ENCODE peak calls at places on chromosome 18, in ten cellular contexts. One of them, this sample, is unnamed.

GRCh38 chr18:32461704-32462272 is 8.9 kb downstream of the GAREM1 start:
- DNase-seq in ureter: no peak
- DNase-seq in lung microvascular endothelial cell: no peak
- DNase-seq in EL: no peak
- DNase-seq in progenitor cell of endocrine pancreas: no peak
- DNase-seq in activated T-cell treated with anti-CD3 and anti-CD28 coated beads for 1 hour: no peak
- DNase-seq in COLO829: no peak
- DNase-seq in cardiac muscle cell: no peak
- DNase-seq in tibial artery: no peak
- DNase-seq in breast epithelium: no peak
- DNase-seq in this sample: no peak

GRCh38 chr18:4181882-4182568 is 273.1 kb downstream of the DLGAP1 start:
- DNase-seq in COLO829: peak; percentile 29
- DNase-seq in breast epithelium: no peak
- DNase-seq in activated T-cell treated with anti-CD3 and anti-CD28 coated beads for 1 hour: no peak
- DNase-seq in progenitor cell of endocrine pancreas: no peak
- DNase-seq in EL: no peak
- DNase-seq in tibial artery: no peak
- DNase-seq in ureter: no peak
- DNase-seq in lung microvascular endothelial cell: no peak
- DNase-seq in cardiac muscle cell: peak; percentile 38
- DNase-seq in this sample: no peak

GRCh38 chr18:11110509-11110908 is 38.9 kb downstream of the PIEZO2 start:
- DNase-seq in activated T-cell treated with anti-CD3 and anti-CD28 coated beads for 1 hour: no peak
- DNase-seq in lung microvascular endothelial cell: peak; percentile 14
- DNase-seq in COLO829: no peak
- DNase-seq in progenitor cell of endocrine pancreas: no peak
- DNase-seq in EL: no peak
- DNase-seq in breast epithelium: no peak
- DNase-seq in cardiac muscle cell: no peak
- DNase-seq in tibial artery: no peak
- DNase-seq in ureter: no peak
- DNase-seq in this sample: no peak

GRCh38 chr18:14939141-14939540 is 191.2 kb downstream of the ANKRD30B start:
- DNase-seq in ureter: no peak
- DNase-seq in EL: no peak
- DNase-seq in breast epithelium: no peak
- DNase-seq in lung microvascular endothelial cell: no peak
- DNase-seq in cardiac muscle cell: no peak
- DNase-seq in activated T-cell treated with anti-CD3 and anti-CD28 coated beads for 1 hour: no peak
- DNase-seq in COLO829: no peak
- DNase-seq in tibial artery: no peak
- DNase-seq in progenitor cell of endocrine pancreas: no peak
- DNase-seq in this sample: no peak

GRCh38 chr18:62001396-62001795 is 108.6 kb upstream of the RNF152 start:
- DNase-seq in COLO829: no peak
- DNase-seq in ureter: no peak
- DNase-seq in progenitor cell of endocrine pancreas: no peak
- DNase-seq in tibial artery: no peak
- DNase-seq in breast epithelium: no peak
- DNase-seq in lung microvascular endothelial cell: no peak
- DNase-seq in cardiac muscle cell: no peak
- DNase-seq in activated T-cell treated with anti-CD3 and anti-CD28 coated beads for 1 hour: no peak
- DNase-seq in EL: no peak
- DNase-seq in this sample: no peak

GRCh38 chr18:62523631-62524442 is 1.0 kb downstream of the ZCCHC2 start:
- DNase-seq in progenitor cell of endocrine pancreas: peak; percentile 42
- DNase-seq in EL: peak; percentile 52
- DNase-seq in tibial artery: peak; percentile 76
- DNase-seq in lung microvascular endothelial cell: peak; percentile 69
- DNase-seq in breast epithelium: peak; percentile 59
- DNase-seq in COLO829: no peak
- DNase-seq in ureter: peak; percentile 56
- DNase-seq in cardiac muscle cell: peak; percentile 77
- DNase-seq in activated T-cell treated with anti-CD3 and anti-CD28 coated beads for 1 hour: peak; percentile 35
- DNase-seq in this sample: peak; percentile 60

GRCh38 chr18:74905245-74905644 is 303.7 kb downstream of the PTGR3 start:
- DNase-seq in lung microvascular endothelial cell: no peak
- DNase-seq in ureter: no peak
- DNase-seq in progenitor cell of endocrine pancreas: no peak
- DNase-seq in breast epithelium: no peak
- DNase-seq in activated T-cell treated with anti-CD3 and anti-CD28 coated beads for 1 hour: no peak
- DNase-seq in tibial artery: no peak
- DNase-seq in COLO829: no peak
- DNase-seq in EL: no peak
- DNase-seq in cardiac muscle cell: no peak
- DNase-seq in this sample: no peak

GRCh38 chr18:12403601-12404506 is 3.9 kb upstream of the PRELID3A start:
- DNase-seq in tibial artery: no peak
- DNase-seq in ureter: no peak
- DNase-seq in COLO829: peak; percentile 56
- DNase-seq in EL: peak; percentile 95
- DNase-seq in progenitor cell of endocrine pancreas: no peak
- DNase-seq in cardiac muscle cell: no peak
- DNase-seq in activated T-cell treated with anti-CD3 and anti-CD28 coated beads for 1 hour: no peak
- DNase-seq in breast epithelium: no peak
- DNase-seq in lung microvascular endothelial cell: peak; percentile 81
- DNase-seq in this sample: no peak

GRCh38 chr18:35458677-35459441 is 38.9 kb downstream of the INO80C start:
- DNase-seq in breast epithelium: no peak
- DNase-seq in ureter: peak; percentile 76
- DNase-seq in lung microvascular endothelial cell: peak; percentile 98
- DNase-seq in cardiac muscle cell: peak; percentile 10
- DNase-seq in activated T-cell treated with anti-CD3 and anti-CD28 coated beads for 1 hour: no peak
- DNase-seq in tibial artery: no peak
- DNase-seq in progenitor cell of endocrine pancreas: no peak
- DNase-seq in COLO829: no peak
- DNase-seq in EL: peak; percentile 92
- DNase-seq in this sample: no peak

GRCh38 chr18:74252032-74252380 is 39.8 kb downstream of the CYB5A start:
- DNase-seq in progenitor cell of endocrine pancreas: no peak
- DNase-seq in cardiac muscle cell: no peak
- DNase-seq in ureter: no peak
- DNase-seq in breast epithelium: no peak
- DNase-seq in lung microvascular endothelial cell: no peak
- DNase-seq in COLO829: no peak
- DNase-seq in tibial artery: no peak
- DNase-seq in EL: peak; percentile 44
- DNase-seq in activated T-cell treated with anti-CD3 and anti-CD28 coated beads for 1 hour: no peak
- DNase-seq in this sample: peak; percentile 52

GRCh38 chr18:45320724-45321123 is 294.6 kb upstream of the SLC14A2 start:
- DNase-seq in lung microvascular endothelial cell: no peak
- DNase-seq in breast epithelium: no peak
- DNase-seq in activated T-cell treated with anti-CD3 and anti-CD28 coated beads for 1 hour: no peak
- DNase-seq in progenitor cell of endocrine pancreas: no peak
- DNase-seq in COLO829: no peak
- DNase-seq in tibial artery: no peak
- DNase-seq in ureter: no peak
- DNase-seq in EL: no peak
- DNase-seq in cardiac muscle cell: no peak
- DNase-seq in this sample: no peak

GRCh38 chr18:14976736-14977430 is 228.9 kb downstream of the ANKRD30B start:
- DNase-seq in lung microvascular endothelial cell: peak; percentile 47
- DNase-seq in activated T-cell treated with anti-CD3 and anti-CD28 coated beads for 1 hour: no peak
- DNase-seq in breast epithelium: no peak
- DNase-seq in COLO829: no peak
- DNase-seq in progenitor cell of endocrine pancreas: no peak
- DNase-seq in tibial artery: no peak
- DNase-seq in EL: no peak
- DNase-seq in ureter: no peak
- DNase-seq in cardiac muscle cell: no peak
- DNase-seq in this sample: no peak

GRCh38 chr18:79046522-79046921 is 22.7 kb upstream of the ATP9B start:
- DNase-seq in ureter: no peak
- DNase-seq in progenitor cell of endocrine pancreas: no peak
- DNase-seq in breast epithelium: no peak
- DNase-seq in COLO829: no peak
- DNase-seq in activated T-cell treated with anti-CD3 and anti-CD28 coated beads for 1 hour: no peak
- DNase-seq in lung microvascular endothelial cell: no peak
- DNase-seq in cardiac muscle cell: no peak
- DNase-seq in tibial artery: no peak
- DNase-seq in EL: no peak
- DNase-seq in this sample: no peak

GRCh38 chr18:24014062-24014985 is at the start of gene TTC39C:
- DNase-seq in lung microvascular endothelial cell: peak; percentile 31
- DNase-seq in breast epithelium: peak; percentile 75
- DNase-seq in COLO829: peak; percentile 28
- DNase-seq in tibial artery: peak; percentile 80
- DNase-seq in cardiac muscle cell: peak; percentile 69
- DNase-seq in activated T-cell treated with anti-CD3 and anti-CD28 coated beads for 1 hour: peak; percentile 71
- DNase-seq in ureter: peak; percentile 81
- DNase-seq in EL: peak; percentile 80
- DNase-seq in progenitor cell of endocrine pancreas: peak; percentile 51
- DNase-seq in this sample: peak; percentile 89

GRCh38 chr18:33010149-33010548 is 237.3 kb upstream of the KLHL14 start:
- DNase-seq in COLO829: peak; percentile 13
- DNase-seq in cardiac muscle cell: no peak
- DNase-seq in progenitor cell of endocrine pancreas: no peak
- DNase-seq in lung microvascular endothelial cell: peak; percentile 67
- DNase-seq in tibial artery: no peak
- DNase-seq in breast epithelium: no peak
- DNase-seq in EL: no peak
- DNase-seq in ureter: no peak
- DNase-seq in activated T-cell treated with anti-CD3 and anti-CD28 coated beads for 1 hour: no peak
- DNase-seq in this sample: no peak

GRCh38 chr18:67651438-67651837 is 134.9 kb upstream of the DSEL start:
- DNase-seq in cardiac muscle cell: no peak
- DNase-seq in EL: no peak
- DNase-seq in ureter: no peak
- DNase-seq in lung microvascular endothelial cell: no peak
- DNase-seq in activated T-cell treated with anti-CD3 and anti-CD28 coated beads for 1 hour: no peak
- DNase-seq in progenitor cell of endocrine pancreas: no peak
- DNase-seq in COLO829: no peak
- DNase-seq in tibial artery: no peak
- DNase-seq in breast epithelium: no peak
- DNase-seq in this sample: no peak

GRCh38 chr18:39842042-39842791 is 2112.8 kb upstream of the PIK3C3 start:
- DNase-seq in breast epithelium: no peak
- DNase-seq in lung microvascular endothelial cell: peak; percentile 1
- DNase-seq in progenitor cell of endocrine pancreas: no peak
- DNase-seq in EL: no peak
- DNase-seq in cardiac muscle cell: no peak
- DNase-seq in COLO829: no peak
- DNase-seq in activated T-cell treated with anti-CD3 and anti-CD28 coated beads for 1 hour: no peak
- DNase-seq in tibial artery: no peak
- DNase-seq in ureter: no peak
- DNase-seq in this sample: no peak

GRCh38 chr18:45860971-45861370 is 35.5 kb downstream of the SIGLEC15 start:
- DNase-seq in lung microvascular endothelial cell: no peak
- DNase-seq in tibial artery: no peak
- DNase-seq in ureter: no peak
- DNase-seq in cardiac muscle cell: no peak
- DNase-seq in activated T-cell treated with anti-CD3 and anti-CD28 coated beads for 1 hour: no peak
- DNase-seq in breast epithelium: no peak
- DNase-seq in EL: no peak
- DNase-seq in progenitor cell of endocrine pancreas: no peak
- DNase-seq in COLO829: no peak
- DNase-seq in this sample: no peak

GRCh38 chr18:8889479-8889878 is 184.1 kb downstream of the MTCL1 start:
- DNase-seq in tibial artery: no peak
- DNase-seq in COLO829: no peak
- DNase-seq in progenitor cell of endocrine pancreas: no peak
- DNase-seq in EL: no peak
- DNase-seq in activated T-cell treated with anti-CD3 and anti-CD28 coated beads for 1 hour: no peak
- DNase-seq in breast epithelium: no peak
- DNase-seq in ureter: no peak
- DNase-seq in cardiac muscle cell: no peak
- DNase-seq in lung microvascular endothelial cell: no peak
- DNase-seq in this sample: no peak

GRCh38 chr18:63409301-63409700 is 13.0 kb downstream of the VPS4B start:
- DNase-seq in breast epithelium: no peak
- DNase-seq in activated T-cell treated with anti-CD3 and anti-CD28 coated beads for 1 hour: no peak
- DNase-seq in lung microvascular endothelial cell: peak; percentile 73
- DNase-seq in tibial artery: no peak
- DNase-seq in EL: peak; percentile 18
- DNase-seq in ureter: no peak
- DNase-seq in progenitor cell of endocrine pancreas: no peak
- DNase-seq in COLO829: no peak
- DNase-seq in cardiac muscle cell: no peak
- DNase-seq in this sample: no peak

GRCh38 chr18:23585007-23585871 is 1.1 kb downstream of the NPC1 start:
- DNase-seq in breast epithelium: no peak
- DNase-seq in EL: peak; percentile 48
- DNase-seq in cardiac muscle cell: peak; percentile 38
- DNase-seq in progenitor cell of endocrine pancreas: no peak
- DNase-seq in tibial artery: no peak
- DNase-seq in lung microvascular endothelial cell: peak; percentile 66
- DNase-seq in ureter: no peak
- DNase-seq in COLO829: no peak
- DNase-seq in activated T-cell treated with anti-CD3 and anti-CD28 coated beads for 1 hour: no peak
- DNase-seq in this sample: peak; percentile 45

GRCh38 chr18:46718501-46719341 is 38.1 kb downstream of the ST8SIA5 start:
- DNase-seq in progenitor cell of endocrine pancreas: no peak
- DNase-seq in cardiac muscle cell: no peak
- DNase-seq in lung microvascular endothelial cell: peak; percentile 90
- DNase-seq in activated T-cell treated with anti-CD3 and anti-CD28 coated beads for 1 hour: no peak
- DNase-seq in breast epithelium: no peak
- DNase-seq in tibial artery: no peak
- DNase-seq in COLO829: no peak
- DNase-seq in ureter: no peak
- DNase-seq in EL: peak; percentile 67
- DNase-seq in this sample: no peak

GRCh38 chr18:8424917-8425725 is 184.1 kb upstream of the RAB12 start:
- DNase-seq in cardiac muscle cell: no peak
- DNase-seq in lung microvascular endothelial cell: peak; percentile 11
- DNase-seq in COLO829: peak; percentile 63
- DNase-seq in progenitor cell of endocrine pancreas: no peak
- DNase-seq in EL: peak; percentile 97
- DNase-seq in tibial artery: no peak
- DNase-seq in breast epithelium: no peak
- DNase-seq in ureter: no peak
- DNase-seq in activated T-cell treated with anti-CD3 and anti-CD28 coated beads for 1 hour: no peak
- DNase-seq in this sample: no peak

GRCh38 chr18:24103622-24104021 is 35.2 kb upstream of the CABYR start:
- DNase-seq in COLO829: no peak
- DNase-seq in breast epithelium: no peak
- DNase-seq in cardiac muscle cell: no peak
- DNase-seq in activated T-cell treated with anti-CD3 and anti-CD28 coated beads for 1 hour: no peak
- DNase-seq in progenitor cell of endocrine pancreas: no peak
- DNase-seq in lung microvascular endothelial cell: no peak
- DNase-seq in ureter: no peak
- DNase-seq in tibial artery: no peak
- DNase-seq in EL: no peak
- DNase-seq in this sample: no peak

GRCh38 chr18:46461993-46462392 is 195.0 kb downstream of the LOXHD1 start:
- DNase-seq in COLO829: no peak
- DNase-seq in ureter: no peak
- DNase-seq in progenitor cell of endocrine pancreas: no peak
- DNase-seq in activated T-cell treated with anti-CD3 and anti-CD28 coated beads for 1 hour: no peak
- DNase-seq in cardiac muscle cell: no peak
- DNase-seq in EL: no peak
- DNase-seq in breast epithelium: no peak
- DNase-seq in lung microvascular endothelial cell: no peak
- DNase-seq in tibial artery: no peak
- DNase-seq in this sample: no peak

GRCh38 chr18:56245856-56246575 is 392.4 kb downstream of the TXNL1 start:
- DNase-seq in cardiac muscle cell: no peak
- DNase-seq in EL: peak; percentile 61
- DNase-seq in activated T-cell treated with anti-CD3 and anti-CD28 coated beads for 1 hour: no peak
- DNase-seq in breast epithelium: no peak
- DNase-seq in COLO829: no peak
- DNase-seq in tibial artery: no peak
- DNase-seq in lung microvascular endothelial cell: no peak
- DNase-seq in ureter: no peak
- DNase-seq in progenitor cell of endocrine pancreas: no peak
- DNase-seq in this sample: no peak

GRCh38 chr18:39485696-39486095 is 1920.1 kb upstream of the CELF4 start:
- DNase-seq in COLO829: no peak
- DNase-seq in EL: peak; percentile 51
- DNase-seq in ureter: no peak
- DNase-seq in activated T-cell treated with anti-CD3 and anti-CD28 coated beads for 1 hour: no peak
- DNase-seq in lung microvascular endothelial cell: no peak
- DNase-seq in breast epithelium: no peak
- DNase-seq in cardiac muscle cell: no peak
- DNase-seq in progenitor cell of endocrine pancreas: no peak
- DNase-seq in tibial artery: no peak
- DNase-seq in this sample: no peak

GRCh38 chr18:36295214-36295613 is 2.3 kb upstream of the FHOD3 start:
- DNase-seq in breast epithelium: no peak
- DNase-seq in progenitor cell of endocrine pancreas: no peak
- DNase-seq in COLO829: no peak
- DNase-seq in EL: no peak
- DNase-seq in tibial artery: no peak
- DNase-seq in activated T-cell treated with anti-CD3 and anti-CD28 coated beads for 1 hour: no peak
- DNase-seq in cardiac muscle cell: no peak
- DNase-seq in ureter: no peak
- DNase-seq in lung microvascular endothelial cell: no peak
- DNase-seq in this sample: no peak

This sample was measured in stimulated activated CD8-positive, alpha-beta memory T cell treated with anti-CD3 and anti-CD28 coated beads, Interleukin-4, amount 100 ng/mL, for 48 hours.